ENCODE peak calls at places on chromosomes 5 and 9, in eight cellular contexts. One of them, this sample, is unnamed.

GRCh38 chr9:93656426-93657222 is 80.2 kb downstream of the PHF2 start:
- DNase-seq in prostate gland: no peak
- DNase-seq in uterus: no peak
- DNase-seq in AG09319: no peak
- DNase-seq in right atrium auricular region: no peak
- DNase-seq in endodermal cell: no peak
- DNase-seq in neural crest cell: no peak
- DNase-seq in thoracic aorta: no peak
- DNase-seq in this sample: no peak

GRCh38 chr9:134769084-134769455 is 111.5 kb upstream of the FCN2 start:
- DNase-seq in AG09319: peak
- DNase-seq in prostate gland: no peak
- DNase-seq in thoracic aorta: no peak
- DNase-seq in uterus: no peak
- DNase-seq in right atrium auricular region: no peak
- DNase-seq in neural crest cell: no peak
- DNase-seq in endodermal cell: no peak
- DNase-seq in this sample: no peak

GRCh38 chr5:56496581-56497063 is 263.5 kb upstream of the ANKRD55 start:
- DNase-seq in right atrium auricular region: no peak
- DNase-seq in endodermal cell: no peak
- DNase-seq in neural crest cell: no peak
- DNase-seq in thoracic aorta: no peak
- DNase-seq in AG09319: no peak
- DNase-seq in prostate gland: no peak
- DNase-seq in uterus: no peak
- DNase-seq in this sample: no peak

GRCh38 chr5:92676120-92676838 is 904.7 kb downstream of the NR2F1-AS1 start:
- DNase-seq in thoracic aorta: no peak
- DNase-seq in AG09319: no peak
- DNase-seq in uterus: no peak
- DNase-seq in right atrium auricular region: no peak
- DNase-seq in prostate gland: no peak
- DNase-seq in neural crest cell: no peak
- DNase-seq in endodermal cell: no peak
- DNase-seq in this sample: no peak

GRCh38 chr9:108756746-108757490 is 98.9 kb downstream of the ACTL7B start:
- DNase-seq in neural crest cell: no peak
- DNase-seq in right atrium auricular region: no peak
- DNase-seq in endodermal cell: peak
- DNase-seq in uterus: no peak
- DNase-seq in AG09319: no peak
- DNase-seq in thoracic aorta: no peak
- DNase-seq in prostate gland: no peak
- DNase-seq in this sample: no peak

GRCh38 chr5:111603446-111603827 is 91.1 kb upstream of the STARD4 start:
- DNase-seq in uterus: no peak
- DNase-seq in prostate gland: no peak
- DNase-seq in right atrium auricular region: no peak
- DNase-seq in thoracic aorta: no peak
- DNase-seq in neural crest cell: no peak
- DNase-seq in endodermal cell: no peak
- DNase-seq in AG09319: no peak
- DNase-seq in this sample: no peak

GRCh38 chr5:177601126-177601525 is 1.2 kb downstream of the B4GALT7 start:
- DNase-seq in uterus: no peak
- DNase-seq in endodermal cell: no peak
- DNase-seq in neural crest cell: no peak
- DNase-seq in thoracic aorta: no peak
- DNase-seq in AG09319: no peak
- DNase-seq in prostate gland: no peak
- DNase-seq in right atrium auricular region: no peak
- DNase-seq in this sample: no peak

GRCh38 chr5:133712562-133712961 is 100.2 kb upstream of the FSTL4 start:
- DNase-seq in uterus: no peak
- DNase-seq in endodermal cell: no peak
- DNase-seq in neural crest cell: no peak
- DNase-seq in thoracic aorta: no peak
- DNase-seq in prostate gland: no peak
- DNase-seq in AG09319: no peak
- DNase-seq in right atrium auricular region: no peak
- DNase-seq in this sample: no peak

GRCh38 chr5:177309351-177310191 is 2.1 kb downstream of the MXD3 start:
- DNase-seq in thoracic aorta: no peak
- DNase-seq in AG09319: no peak
- DNase-seq in neural crest cell: peak
- DNase-seq in right atrium auricular region: no peak
- DNase-seq in uterus: no peak
- DNase-seq in endodermal cell: peak
- DNase-seq in prostate gland: peak
- DNase-seq in this sample: peak

GRCh38 chr9:68705636-68706578 is 867 bp downstream of the PIP5K1B start:
- DNase-seq in thoracic aorta: no peak
- DNase-seq in prostate gland: no peak
- DNase-seq in endodermal cell: peak
- DNase-seq in uterus: no peak
- DNase-seq in AG09319: no peak
- DNase-seq in right atrium auricular region: no peak
- DNase-seq in neural crest cell: peak
- DNase-seq in this sample: peak

GRCh38 chr5:157828031-157828948 is 30.7 kb downstream of the CLINT1 start:
- DNase-seq in prostate gland: no peak
- DNase-seq in endodermal cell: no peak
- DNase-seq in right atrium auricular region: no peak
- DNase-seq in thoracic aorta: no peak
- DNase-seq in neural crest cell: no peak
- DNase-seq in uterus: no peak
- DNase-seq in AG09319: no peak
- DNase-seq in this sample: no peak

GRCh38 chr5:157827429-157827828 is 31.5 kb downstream of the CLINT1 start:
- DNase-seq in endodermal cell: no peak
- DNase-seq in right atrium auricular region: no peak
- DNase-seq in thoracic aorta: no peak
- DNase-seq in AG09319: peak
- DNase-seq in prostate gland: no peak
- DNase-seq in uterus: no peak
- DNase-seq in neural crest cell: no peak
- DNase-seq in this sample: no peak

GRCh38 chr5:157823655-157824054 is 35.3 kb downstream of the CLINT1 start:
- DNase-seq in uterus: no peak
- DNase-seq in right atrium auricular region: no peak
- DNase-seq in prostate gland: no peak
- DNase-seq in AG09319: no peak
- DNase-seq in neural crest cell: no peak
- DNase-seq in endodermal cell: no peak
- DNase-seq in thoracic aorta: no peak
- DNase-seq in this sample: no peak

DNA sequence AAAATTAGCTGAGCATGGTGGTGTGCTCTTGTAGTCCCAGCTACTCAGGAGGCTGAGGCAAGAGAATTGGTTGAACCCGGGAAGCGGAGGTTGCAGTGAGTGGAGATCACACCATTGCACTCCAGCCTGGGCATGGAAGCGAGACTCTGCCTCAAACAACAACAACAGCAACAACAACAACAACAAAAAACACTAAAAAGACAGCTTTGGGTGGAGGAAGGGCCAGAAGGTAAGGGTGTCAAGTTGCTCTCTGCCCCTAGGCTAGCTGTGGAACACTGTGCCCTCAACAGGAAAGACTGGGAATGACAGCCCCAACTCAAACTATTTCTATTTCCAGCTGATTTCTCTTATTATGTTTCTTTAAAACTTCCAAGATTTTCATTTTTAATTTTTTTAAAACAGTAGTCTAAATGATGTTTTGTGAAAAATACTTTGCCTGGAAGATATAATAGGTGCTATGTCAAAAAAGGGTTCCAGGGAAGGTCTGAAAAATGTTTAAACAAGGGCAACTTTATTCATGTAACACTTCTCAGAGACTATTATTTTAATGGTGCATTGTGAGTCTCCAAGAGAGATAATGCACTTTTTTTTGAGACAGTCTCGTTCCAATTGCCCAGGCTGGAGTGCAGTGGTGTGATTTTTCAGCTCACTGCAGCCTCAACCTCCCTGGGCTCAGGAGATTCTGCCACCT is 29.9 kb downstream of the CLINT1 start:
- DNase-seq in prostate gland: no peak
- DNase-seq in endodermal cell: peak
- DNase-seq in thoracic aorta: no peak
- DNase-seq in right atrium auricular region: no peak
- DNase-seq in neural crest cell: no peak
- DNase-seq in uterus: no peak
- DNase-seq in AG09319: no peak
- DNase-seq in this sample: no peak
- TF ChIP-seq CTCF in prostate gland: no peak
- TF ChIP-seq CTCF in endodermal cell: peak
- TF ChIP-seq CTCF in thoracic aorta: no peak
- TF ChIP-seq CTCF in right atrium auricular region: no peak
- TF ChIP-seq CTCF in neural crest cell: peak
- TF ChIP-seq CTCF in uterus: no peak
- TF ChIP-seq CTCF in AG09319: peak
- TF ChIP-seq CTCF in this sample: no peak

GRCh38 chr9:22657713-22658112 is 211.1 kb downstream of the DMRTA1 start:
- DNase-seq in right atrium auricular region: no peak
- DNase-seq in thoracic aorta: no peak
- DNase-seq in uterus: no peak
- DNase-seq in endodermal cell: no peak
- DNase-seq in AG09319: no peak
- DNase-seq in prostate gland: no peak
- DNase-seq in neural crest cell: no peak
- DNase-seq in this sample: no peak

GRCh38 chr9:22649384-22649783 is 202.8 kb downstream of the DMRTA1 start:
- DNase-seq in neural crest cell: no peak
- DNase-seq in AG09319: peak
- DNase-seq in thoracic aorta: no peak
- DNase-seq in uterus: no peak
- DNase-seq in prostate gland: no peak
- DNase-seq in right atrium auricular region: no peak
- DNase-seq in endodermal cell: no peak
- DNase-seq in this sample: no peak

GRCh38 chr9:22650145-22650544 is 203.5 kb downstream of the DMRTA1 start:
- DNase-seq in right atrium auricular region: no peak
- DNase-seq in neural crest cell: no peak
- DNase-seq in thoracic aorta: no peak
- DNase-seq in uterus: no peak
- DNase-seq in AG09319: no peak
- DNase-seq in prostate gland: no peak
- DNase-seq in endodermal cell: no peak
- DNase-seq in this sample: no peak

GRCh38 chr9:22654833-22655232 is 208.2 kb downstream of the DMRTA1 start:
- DNase-seq in uterus: no peak
- DNase-seq in AG09319: no peak
- DNase-seq in right atrium auricular region: no peak
- DNase-seq in neural crest cell: no peak
- DNase-seq in thoracic aorta: no peak
- DNase-seq in prostate gland: no peak
- DNase-seq in endodermal cell: no peak
- DNase-seq in this sample: no peak
- TF ChIP-seq CTCF in uterus: no peak
- TF ChIP-seq CTCF in AG09319: no peak
- TF ChIP-seq CTCF in right atrium auricular region: no peak
- TF ChIP-seq CTCF in neural crest cell: no peak
- TF ChIP-seq CTCF in thoracic aorta: no peak
- TF ChIP-seq CTCF in prostate gland: no peak
- TF ChIP-seq CTCF in endodermal cell: no peak
- TF ChIP-seq CTCF in this sample: no peak

DNA sequence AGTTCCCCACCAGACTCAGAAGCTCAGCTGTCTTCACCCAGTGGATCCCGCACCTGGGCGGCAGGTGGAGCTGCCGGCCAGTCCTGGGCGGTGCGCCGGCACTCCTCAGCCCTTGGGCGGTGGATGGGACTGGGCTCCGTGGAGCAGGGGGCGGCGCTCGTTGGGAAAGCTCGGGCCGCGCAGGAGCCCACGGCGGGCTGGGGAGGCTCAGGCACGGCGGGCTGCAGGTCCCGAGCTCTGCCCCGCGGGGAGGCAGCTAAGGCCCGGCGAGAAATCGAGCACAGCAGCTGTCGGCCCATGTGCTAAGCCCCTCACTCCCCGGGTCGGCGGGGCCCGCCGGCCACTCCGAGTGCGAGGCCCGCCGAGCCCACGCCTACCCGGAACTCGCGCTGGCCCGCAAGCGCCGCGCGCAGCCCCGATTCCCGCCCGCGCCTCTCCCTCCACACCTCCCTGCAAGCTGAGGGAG is 560.0 kb downstream of the BRINP1 start:
- DNase-seq in neural crest cell: no peak
- DNase-seq in uterus: no peak
- DNase-seq in prostate gland: no peak
- DNase-seq in thoracic aorta: no peak
- DNase-seq in right atrium auricular region: no peak
- DNase-seq in AG09319: no peak
- DNase-seq in endodermal cell: peak
- DNase-seq in this sample: no peak
- TF ChIP-seq CTCF in neural crest cell: peak
- TF ChIP-seq CTCF in uterus: no peak
- TF ChIP-seq CTCF in prostate gland: no peak
- TF ChIP-seq CTCF in thoracic aorta: no peak
- TF ChIP-seq CTCF in right atrium auricular region: no peak
- TF ChIP-seq CTCF in AG09319: no peak
- TF ChIP-seq CTCF in endodermal cell: peak
- TF ChIP-seq CTCF in this sample: no peak

GRCh38 chr5:169302046-169302445 is 1.1 kb upstream of the SLIT3 start:
- DNase-seq in prostate gland: no peak
- DNase-seq in thoracic aorta: no peak
- DNase-seq in AG09319: no peak
- DNase-seq in uterus: no peak
- DNase-seq in neural crest cell: no peak
- DNase-seq in endodermal cell: no peak
- DNase-seq in right atrium auricular region: no peak
- DNase-seq in this sample: no peak

GRCh38 chr5:169299146-169299545 is 1.8 kb downstream of the SLIT3 start:
- DNase-seq in endodermal cell: no peak
- DNase-seq in uterus: no peak
- DNase-seq in prostate gland: no peak
- DNase-seq in neural crest cell: no peak
- DNase-seq in AG09319: no peak
- DNase-seq in right atrium auricular region: no peak
- DNase-seq in thoracic aorta: no peak
- DNase-seq in this sample: no peak

GRCh38 chr5:169301386-169301930 is 519 bp upstream of the SLIT3 start:
- DNase-seq in AG09319: no peak
- DNase-seq in thoracic aorta: no peak
- DNase-seq in neural crest cell: no peak
- DNase-seq in prostate gland: no peak
- DNase-seq in endodermal cell: peak
- DNase-seq in right atrium auricular region: no peak
- DNase-seq in uterus: no peak
- DNase-seq in this sample: no peak

GRCh38 chr5:169299651-169300467 is 1.1 kb downstream of the SLIT3 start:
- DNase-seq in uterus: no peak
- DNase-seq in prostate gland: no peak
- DNase-seq in AG09319: no peak
- DNase-seq in endodermal cell: peak
- DNase-seq in thoracic aorta: no peak
- DNase-seq in right atrium auricular region: no peak
- DNase-seq in neural crest cell: no peak
- DNase-seq in this sample: no peak

GRCh38 chr5:169300468-169301385 is at the start of gene SLIT3:
- DNase-seq in thoracic aorta: peak
- DNase-seq in neural crest cell: peak
- DNase-seq in prostate gland: peak
- DNase-seq in right atrium auricular region: peak
- DNase-seq in endodermal cell: peak
- DNase-seq in AG09319: peak
- DNase-seq in uterus: peak
- DNase-seq in this sample: no peak
- TF ChIP-seq CTCF in thoracic aorta: no peak
- TF ChIP-seq CTCF in neural crest cell: peak
- TF ChIP-seq CTCF in prostate gland: no peak
- TF ChIP-seq CTCF in right atrium auricular region: no peak
- TF ChIP-seq CTCF in endodermal cell: peak
- TF ChIP-seq CTCF in AG09319: no peak
- TF ChIP-seq CTCF in uterus: no peak
- TF ChIP-seq CTCF in this sample: no peak

GRCh38 chr9:76987594-76988200 is 31.8 kb upstream of the FOXB2 start:
- DNase-seq in uterus: peak
- DNase-seq in neural crest cell: peak
- DNase-seq in right atrium auricular region: no peak
- DNase-seq in thoracic aorta: no peak
- DNase-seq in endodermal cell: peak
- DNase-seq in prostate gland: no peak
- DNase-seq in AG09319: no peak
- DNase-seq in this sample: no peak
- TF ChIP-seq CTCF in uterus: peak
- TF ChIP-seq CTCF in neural crest cell: peak
- TF ChIP-seq CTCF in right atrium auricular region: no peak
- TF ChIP-seq CTCF in thoracic aorta: peak
- TF ChIP-seq CTCF in endodermal cell: peak
- TF ChIP-seq CTCF in prostate gland: peak
- TF ChIP-seq CTCF in AG09319: peak
- TF ChIP-seq CTCF in this sample: no peak